ENCODE peak calls at places on chromosome 11, in seven cellular contexts. One of them, this sample, is unnamed.

GRCh38 chr11:10973416-10973815 is 115.6 kb upstream of the ZBED5 start:
- DNase-seq in colonic mucosa: no peak
- DNase-seq in T47D: no peak
- DNase-seq in effector CD4-positive, alpha-beta T cell: no peak
- DNase-seq in anterior cingulate cortex: no peak
- DNase-seq in activated naive CD4-positive, alpha-beta T cell: no peak
- DNase-seq in stimulated activated CD8-positive, alpha-beta memory T cell treated with anti-CD3 and anti-CD28 coated beads, Interleukin-15, amount 100 ng/mL, for 1 hour: no peak
- DNase-seq in this sample: no peak

GRCh38 chr11:130710442-130711101 is 205.7 kb downstream of the SNX19 start:
- DNase-seq in T47D: no peak
- DNase-seq in anterior cingulate cortex: no peak
- DNase-seq in effector CD4-positive, alpha-beta T cell: no peak
- DNase-seq in activated naive CD4-positive, alpha-beta T cell: no peak
- DNase-seq in colonic mucosa: no peak
- DNase-seq in stimulated activated CD8-positive, alpha-beta memory T cell treated with anti-CD3 and anti-CD28 coated beads, Interleukin-15, amount 100 ng/mL, for 1 hour: no peak
- DNase-seq in this sample: no peak

GRCh38 chr11:26947379-26947844 is 46.5 kb upstream of the FIBIN start:
- DNase-seq in stimulated activated CD8-positive, alpha-beta memory T cell treated with anti-CD3 and anti-CD28 coated beads, Interleukin-15, amount 100 ng/mL, for 1 hour: no peak
- DNase-seq in T47D: peak; percentile 79
- DNase-seq in anterior cingulate cortex: no peak
- DNase-seq in colonic mucosa: peak; percentile 35
- DNase-seq in activated naive CD4-positive, alpha-beta T cell: no peak
- DNase-seq in effector CD4-positive, alpha-beta T cell: no peak
- DNase-seq in this sample: no peak

GRCh38 chr11:13207665-13208594 is 69.7 kb upstream of the BMAL1 start:
- DNase-seq in activated naive CD4-positive, alpha-beta T cell: no peak
- DNase-seq in effector CD4-positive, alpha-beta T cell: no peak
- DNase-seq in anterior cingulate cortex: no peak
- DNase-seq in T47D: no peak
- DNase-seq in colonic mucosa: peak; percentile 54
- DNase-seq in stimulated activated CD8-positive, alpha-beta memory T cell treated with anti-CD3 and anti-CD28 coated beads, Interleukin-15, amount 100 ng/mL, for 1 hour: no peak
- DNase-seq in this sample: no peak

GRCh38 chr11:58900479-58901420 is 38.5 kb upstream of the GLYATL1 start:
- DNase-seq in colonic mucosa: peak; percentile 90
- DNase-seq in anterior cingulate cortex: peak; percentile 32
- DNase-seq in stimulated activated CD8-positive, alpha-beta memory T cell treated with anti-CD3 and anti-CD28 coated beads, Interleukin-15, amount 100 ng/mL, for 1 hour: no peak
- DNase-seq in T47D: peak; percentile 89
- DNase-seq in activated naive CD4-positive, alpha-beta T cell: no peak
- DNase-seq in effector CD4-positive, alpha-beta T cell: no peak
- DNase-seq in this sample: no peak

GRCh38 chr11:118046964-118047700 is 29.7 kb upstream of the TMPRSS4 start:
- DNase-seq in stimulated activated CD8-positive, alpha-beta memory T cell treated with anti-CD3 and anti-CD28 coated beads, Interleukin-15, amount 100 ng/mL, for 1 hour: no peak
- DNase-seq in effector CD4-positive, alpha-beta T cell: no peak
- DNase-seq in anterior cingulate cortex: no peak
- DNase-seq in activated naive CD4-positive, alpha-beta T cell: no peak
- DNase-seq in T47D: no peak
- DNase-seq in colonic mucosa: no peak
- DNase-seq in this sample: no peak

GRCh38 chr11:105609341-105609781 is 512 bp upstream of the GRIA4 start:
- DNase-seq in T47D: peak; percentile 64
- DNase-seq in activated naive CD4-positive, alpha-beta T cell: no peak
- DNase-seq in effector CD4-positive, alpha-beta T cell: no peak
- DNase-seq in anterior cingulate cortex: peak; percentile 29
- DNase-seq in stimulated activated CD8-positive, alpha-beta memory T cell treated with anti-CD3 and anti-CD28 coated beads, Interleukin-15, amount 100 ng/mL, for 1 hour: no peak
- DNase-seq in colonic mucosa: peak; percentile 21
- DNase-seq in this sample: no peak

GRCh38 chr11:93573184-93573583 is 30.0 kb upstream of the SMCO4 start:
- DNase-seq in T47D: no peak
- DNase-seq in stimulated activated CD8-positive, alpha-beta memory T cell treated with anti-CD3 and anti-CD28 coated beads, Interleukin-15, amount 100 ng/mL, for 1 hour: no peak
- DNase-seq in anterior cingulate cortex: no peak
- DNase-seq in colonic mucosa: no peak
- DNase-seq in activated naive CD4-positive, alpha-beta T cell: no peak
- DNase-seq in effector CD4-positive, alpha-beta T cell: no peak
- DNase-seq in this sample: no peak

GRCh38 chr11:102950622-102951081 is 4.9 kb downstream of the MMP13 start:
- DNase-seq in anterior cingulate cortex: no peak
- DNase-seq in activated naive CD4-positive, alpha-beta T cell: no peak
- DNase-seq in effector CD4-positive, alpha-beta T cell: no peak
- DNase-seq in stimulated activated CD8-positive, alpha-beta memory T cell treated with anti-CD3 and anti-CD28 coated beads, Interleukin-15, amount 100 ng/mL, for 1 hour: no peak
- DNase-seq in colonic mucosa: no peak
- DNase-seq in T47D: peak; percentile 28
- DNase-seq in this sample: no peak

GRCh38 chr11:65298131-65298535 is 16.5 kb upstream of the CDC42EP2 start:
- DNase-seq in effector CD4-positive, alpha-beta T cell: no peak
- DNase-seq in T47D: no peak
- DNase-seq in colonic mucosa: peak; percentile 61
- DNase-seq in stimulated activated CD8-positive, alpha-beta memory T cell treated with anti-CD3 and anti-CD28 coated beads, Interleukin-15, amount 100 ng/mL, for 1 hour: no peak
- DNase-seq in activated naive CD4-positive, alpha-beta T cell: no peak
- DNase-seq in anterior cingulate cortex: peak; percentile 73
- DNase-seq in this sample: no peak

GRCh38 chr11:35274909-35275807 is 136.2 kb downstream of the CD44 start:
- DNase-seq in activated naive CD4-positive, alpha-beta T cell: no peak
- DNase-seq in T47D: peak; percentile 86
- DNase-seq in effector CD4-positive, alpha-beta T cell: no peak
- DNase-seq in stimulated activated CD8-positive, alpha-beta memory T cell treated with anti-CD3 and anti-CD28 coated beads, Interleukin-15, amount 100 ng/mL, for 1 hour: no peak
- DNase-seq in colonic mucosa: peak; percentile 57
- DNase-seq in anterior cingulate cortex: peak; percentile 65
- DNase-seq in this sample: no peak

GRCh38 chr11:121767433-121767832 is 314.7 kb upstream of the SORL1-AS1 start:
- DNase-seq in anterior cingulate cortex: no peak
- DNase-seq in activated naive CD4-positive, alpha-beta T cell: no peak
- DNase-seq in T47D: no peak
- DNase-seq in effector CD4-positive, alpha-beta T cell: no peak
- DNase-seq in stimulated activated CD8-positive, alpha-beta memory T cell treated with anti-CD3 and anti-CD28 coated beads, Interleukin-15, amount 100 ng/mL, for 1 hour: no peak
- DNase-seq in colonic mucosa: no peak
- DNase-seq in this sample: no peak

GRCh38 chr11:41281131-41281742 is 178.2 kb downstream of the LRRC4C start:
- DNase-seq in T47D: no peak
- DNase-seq in effector CD4-positive, alpha-beta T cell: no peak
- DNase-seq in colonic mucosa: no peak
- DNase-seq in activated naive CD4-positive, alpha-beta T cell: no peak
- DNase-seq in anterior cingulate cortex: no peak
- DNase-seq in stimulated activated CD8-positive, alpha-beta memory T cell treated with anti-CD3 and anti-CD28 coated beads, Interleukin-15, amount 100 ng/mL, for 1 hour: no peak
- DNase-seq in this sample: no peak

GRCh38 chr11:44837650-44838049 is 110.9 kb downstream of the TSPAN18 start:
- DNase-seq in anterior cingulate cortex: no peak
- DNase-seq in effector CD4-positive, alpha-beta T cell: no peak
- DNase-seq in T47D: no peak
- DNase-seq in activated naive CD4-positive, alpha-beta T cell: no peak
- DNase-seq in colonic mucosa: no peak
- DNase-seq in stimulated activated CD8-positive, alpha-beta memory T cell treated with anti-CD3 and anti-CD28 coated beads, Interleukin-15, amount 100 ng/mL, for 1 hour: no peak
- DNase-seq in this sample: no peak

GRCh38 chr11:9260182-9261146 is 4.7 kb downstream of the DENND5A start:
- DNase-seq in activated naive CD4-positive, alpha-beta T cell: no peak
- DNase-seq in stimulated activated CD8-positive, alpha-beta memory T cell treated with anti-CD3 and anti-CD28 coated beads, Interleukin-15, amount 100 ng/mL, for 1 hour: no peak
- DNase-seq in effector CD4-positive, alpha-beta T cell: no peak
- DNase-seq in T47D: no peak
- DNase-seq in colonic mucosa: no peak
- DNase-seq in anterior cingulate cortex: no peak
- DNase-seq in this sample: no peak

GRCh38 chr11:249062-249461 is 12.3 kb downstream of the PSMD13 start:
- DNase-seq in colonic mucosa: no peak
- DNase-seq in activated naive CD4-positive, alpha-beta T cell: no peak
- DNase-seq in effector CD4-positive, alpha-beta T cell: no peak
- DNase-seq in stimulated activated CD8-positive, alpha-beta memory T cell treated with anti-CD3 and anti-CD28 coated beads, Interleukin-15, amount 100 ng/mL, for 1 hour: no peak
- DNase-seq in T47D: no peak
- DNase-seq in anterior cingulate cortex: no peak
- DNase-seq in this sample: no peak

GRCh38 chr11:134240592-134240991 is 12.6 kb downstream of the THYN1 start:
- DNase-seq in colonic mucosa: no peak
- DNase-seq in activated naive CD4-positive, alpha-beta T cell: no peak
- DNase-seq in anterior cingulate cortex: no peak
- DNase-seq in stimulated activated CD8-positive, alpha-beta memory T cell treated with anti-CD3 and anti-CD28 coated beads, Interleukin-15, amount 100 ng/mL, for 1 hour: no peak
- DNase-seq in effector CD4-positive, alpha-beta T cell: no peak
- DNase-seq in T47D: no peak
- DNase-seq in this sample: no peak

GRCh38 chr11:47241740-47242400 is 6.7 kb downstream of the ACP2 start:
- DNase-seq in stimulated activated CD8-positive, alpha-beta memory T cell treated with anti-CD3 and anti-CD28 coated beads, Interleukin-15, amount 100 ng/mL, for 1 hour: no peak
- DNase-seq in effector CD4-positive, alpha-beta T cell: no peak
- DNase-seq in activated naive CD4-positive, alpha-beta T cell: no peak
- DNase-seq in colonic mucosa: no peak
- DNase-seq in T47D: no peak
- DNase-seq in anterior cingulate cortex: no peak
- DNase-seq in this sample: no peak

GRCh38 chr11:65643971-65644370 is 6.1 kb downstream of the SIPA1 start:
- DNase-seq in stimulated activated CD8-positive, alpha-beta memory T cell treated with anti-CD3 and anti-CD28 coated beads, Interleukin-15, amount 100 ng/mL, for 1 hour: no peak
- DNase-seq in colonic mucosa: no peak
- DNase-seq in activated naive CD4-positive, alpha-beta T cell: no peak
- DNase-seq in effector CD4-positive, alpha-beta T cell: no peak
- DNase-seq in anterior cingulate cortex: no peak
- DNase-seq in T47D: peak; percentile 89
- DNase-seq in this sample: no peak

GRCh38 chr11:69008774-69009440 is 4.1 kb downstream of the MRGPRF start:
- DNase-seq in T47D: no peak
- DNase-seq in effector CD4-positive, alpha-beta T cell: no peak
- DNase-seq in activated naive CD4-positive, alpha-beta T cell: no peak
- DNase-seq in stimulated activated CD8-positive, alpha-beta memory T cell treated with anti-CD3 and anti-CD28 coated beads, Interleukin-15, amount 100 ng/mL, for 1 hour: no peak
- DNase-seq in colonic mucosa: peak; percentile 80
- DNase-seq in anterior cingulate cortex: no peak
- DNase-seq in this sample: no peak

GRCh38 chr11:12792018-12792417 is 117.8 kb downstream of the TEAD1 start:
- DNase-seq in stimulated activated CD8-positive, alpha-beta memory T cell treated with anti-CD3 and anti-CD28 coated beads, Interleukin-15, amount 100 ng/mL, for 1 hour: no peak
- DNase-seq in T47D: no peak
- DNase-seq in effector CD4-positive, alpha-beta T cell: no peak
- DNase-seq in colonic mucosa: no peak
- DNase-seq in anterior cingulate cortex: no peak
- DNase-seq in activated naive CD4-positive, alpha-beta T cell: no peak
- DNase-seq in this sample: no peak

GRCh38 chr11:2709429-2709828 is 9.6 kb upstream of the KCNQ1OT1 start:
- DNase-seq in activated naive CD4-positive, alpha-beta T cell: no peak
- DNase-seq in colonic mucosa: no peak
- DNase-seq in T47D: no peak
- DNase-seq in anterior cingulate cortex: no peak
- DNase-seq in effector CD4-positive, alpha-beta T cell: no peak
- DNase-seq in stimulated activated CD8-positive, alpha-beta memory T cell treated with anti-CD3 and anti-CD28 coated beads, Interleukin-15, amount 100 ng/mL, for 1 hour: no peak
- DNase-seq in this sample: no peak

GRCh38 chr11:9251306-9251705 is 13.8 kb downstream of the DENND5A start:
- DNase-seq in colonic mucosa: no peak
- DNase-seq in stimulated activated CD8-positive, alpha-beta memory T cell treated with anti-CD3 and anti-CD28 coated beads, Interleukin-15, amount 100 ng/mL, for 1 hour: no peak
- DNase-seq in activated naive CD4-positive, alpha-beta T cell: no peak
- DNase-seq in T47D: no peak
- DNase-seq in effector CD4-positive, alpha-beta T cell: no peak
- DNase-seq in anterior cingulate cortex: no peak
- DNase-seq in this sample: no peak

GRCh38 chr11:108160970-108161566 is 39.7 kb downstream of the ACAT1 start:
- DNase-seq in effector CD4-positive, alpha-beta T cell: no peak
- DNase-seq in activated naive CD4-positive, alpha-beta T cell: no peak
- DNase-seq in colonic mucosa: no peak
- DNase-seq in stimulated activated CD8-positive, alpha-beta memory T cell treated with anti-CD3 and anti-CD28 coated beads, Interleukin-15, amount 100 ng/mL, for 1 hour: no peak
- DNase-seq in anterior cingulate cortex: no peak
- DNase-seq in T47D: no peak
- DNase-seq in this sample: no peak

GRCh38 chr11:114085965-114086364 is 26.5 kb downstream of the ZBTB16 start:
- DNase-seq in activated naive CD4-positive, alpha-beta T cell: no peak
- DNase-seq in effector CD4-positive, alpha-beta T cell: no peak
- DNase-seq in anterior cingulate cortex: no peak
- DNase-seq in stimulated activated CD8-positive, alpha-beta memory T cell treated with anti-CD3 and anti-CD28 coated beads, Interleukin-15, amount 100 ng/mL, for 1 hour: no peak
- DNase-seq in T47D: peak; percentile 27
- DNase-seq in colonic mucosa: peak; percentile 63
- DNase-seq in this sample: no peak

GRCh38 chr11:43738600-43739409 is 58.3 kb downstream of the HSD17B12 start:
- DNase-seq in effector CD4-positive, alpha-beta T cell: no peak
- DNase-seq in activated naive CD4-positive, alpha-beta T cell: no peak
- DNase-seq in anterior cingulate cortex: no peak
- DNase-seq in colonic mucosa: no peak
- DNase-seq in stimulated activated CD8-positive, alpha-beta memory T cell treated with anti-CD3 and anti-CD28 coated beads, Interleukin-15, amount 100 ng/mL, for 1 hour: no peak
- DNase-seq in T47D: peak; percentile 83
- DNase-seq in this sample: no peak

GRCh38 chr11:17631702-17632365 is 84.8 kb downstream of the OTOG start:
- DNase-seq in colonic mucosa: no peak
- DNase-seq in T47D: peak; percentile 42
- DNase-seq in activated naive CD4-positive, alpha-beta T cell: no peak
- DNase-seq in stimulated activated CD8-positive, alpha-beta memory T cell treated with anti-CD3 and anti-CD28 coated beads, Interleukin-15, amount 100 ng/mL, for 1 hour: no peak
- DNase-seq in anterior cingulate cortex: no peak
- DNase-seq in effector CD4-positive, alpha-beta T cell: no peak
- DNase-seq in this sample: no peak

GRCh38 chr11:122215244-122215992 is 99.4 kb upstream of the BLID start:
- DNase-seq in stimulated activated CD8-positive, alpha-beta memory T cell treated with anti-CD3 and anti-CD28 coated beads, Interleukin-15, amount 100 ng/mL, for 1 hour: no peak
- DNase-seq in colonic mucosa: peak; percentile 57
- DNase-seq in anterior cingulate cortex: peak; percentile 73
- DNase-seq in T47D: peak; percentile 70
- DNase-seq in activated naive CD4-positive, alpha-beta T cell: no peak
- DNase-seq in effector CD4-positive, alpha-beta T cell: no peak
- DNase-seq in this sample: no peak

GRCh38 chr11:93054279-93054678 is 84.8 kb downstream of the MTNR1B start:
- DNase-seq in stimulated activated CD8-positive, alpha-beta memory T cell treated with anti-CD3 and anti-CD28 coated beads, Interleukin-15, amount 100 ng/mL, for 1 hour: no peak
- DNase-seq in anterior cingulate cortex: no peak
- DNase-seq in activated naive CD4-positive, alpha-beta T cell: no peak
- DNase-seq in colonic mucosa: no peak
- DNase-seq in T47D: no peak
- DNase-seq in effector CD4-positive, alpha-beta T cell: no peak
- DNase-seq in this sample: no peak

GRCh38 chr11:15769203-15769602 is 587.1 kb downstream of the SOX6 start:
- DNase-seq in anterior cingulate cortex: no peak
- DNase-seq in stimulated activated CD8-positive, alpha-beta memory T cell treated with anti-CD3 and anti-CD28 coated beads, Interleukin-15, amount 100 ng/mL, for 1 hour: no peak
- DNase-seq in effector CD4-positive, alpha-beta T cell: no peak
- DNase-seq in activated naive CD4-positive, alpha-beta T cell: no peak
- DNase-seq in colonic mucosa: peak; percentile 77
- DNase-seq in T47D: peak; percentile 79
- DNase-seq in this sample: no peak

GRCh38 chr11:74685338-74685737 is 45.9 kb downstream of the CHRDL2 start:
- DNase-seq in activated naive CD4-positive, alpha-beta T cell: no peak
- DNase-seq in colonic mucosa: no peak
- DNase-seq in stimulated activated CD8-positive, alpha-beta memory T cell treated with anti-CD3 and anti-CD28 coated beads, Interleukin-15, amount 100 ng/mL, for 1 hour: no peak
- DNase-seq in anterior cingulate cortex: no peak
- DNase-seq in T47D: no peak
- DNase-seq in effector CD4-positive, alpha-beta T cell: no peak
- DNase-seq in this sample: no peak

This sample was measured in T follicular helper cell.